ENCODE peak calls at places on chromosomes 13 and 19, in seven cellular contexts. J, L, Y, Q, F, V and S are unnamed samples.

GRCh38 chr13:73074101-73074500 is 15.3 kb downstream of the KLF5 start:
- DNase-seq in Q (no peak), V (no peak), F (no peak), J (no peak), L (no peak), Y (no peak), S (no peak)

GRCh38 chr13:54029720-54030119 is 1001.1 kb downstream of the OLFM4 start:
- DNase-seq in Q (no peak), L (no peak), Y (no peak), V (no peak), J (no peak), F (no peak), S (no peak)

GRCh38 chr13:85509512-85509911 is 289.7 kb downstream of the SLITRK6 start:
- DNase-seq in F (no peak), J (no peak), Y (no peak), L (no peak), Q (no peak), V (no peak), S (no peak)

GRCh38 chr19:3137139-3137538 is 1.3 kb downstream of the GNA15 start:
- DNase-seq in J (no peak), Y (no peak), Q (peak), L (no peak), V (no peak), F (no peak), S (no peak)

GRCh38 chr13:48873081-48873480 is 102.6 kb upstream of the FNDC3A start:
- DNase-seq in Q (no peak), V (no peak), Y (no peak), F (no peak), J (no peak), L (no peak), S (no peak)

GRCh38 chr13:37448072-37448471 is 150.5 kb downstream of the POSTN start:
- DNase-seq in Y (no peak), Q (no peak), V (no peak), J (no peak), L (no peak), F (no peak), S (no peak)

GRCh38 chr19:6551607-6552450 is 21.0 kb downstream of the TNFSF9 start:
- DNase-seq in Y (peak), F (peak), V (peak), J (peak), Q (peak), L (peak), S (peak)

GRCh38 chr13:25977671-25978070 is 74.1 kb downstream of the SHISA2 start:
- DNase-seq in V (no peak), F (no peak), Y (no peak), J (no peak), L (no peak), Q (no peak), S (no peak)

GRCh38 chr19:46601318-46602224 is at the start of gene CALM3:
- DNase-seq in Q (no peak), Y (no peak), V (no peak), L (peak), J (no peak), F (peak), S (no peak)

GRCh38 chr13:20035130-20035529 is 76.6 kb downstream of the ZMYM2 start:
- DNase-seq in F (no peak), Q (peak), L (no peak), V (no peak), Y (no peak), J (peak), S (no peak)

GRCh38 chr19:40143612-40144011 is 47.6 kb upstream of the MAP3K10 start:
- DNase-seq in F (no peak), Q (peak), Y (peak), L (peak), J (no peak), V (no peak), S (no peak)

GRCh38 chr13:47372742-47373141 is 475.9 kb upstream of the HTR2A start:
- DNase-seq in V (no peak), Y (no peak), L (no peak), Q (peak), F (no peak), J (no peak), S (no peak)

GRCh38 chr19:8334458-8335342 is 8.4 kb downstream of the KANK3 start:
- DNase-seq in V (no peak), F (peak), Q (peak), L (peak), J (peak), Y (no peak), S (no peak)